ENCODE peak calls at places on chromosomes 2 and 18, in seven cellular contexts. O, I, Q, P, G, S and B are unnamed samples.

GRCh38 chr2:81324046-81324445 is 1019.5 kb upstream of the LRRTM1 start:
- DNase-seq in P (peak), I (no peak), S (no peak), O (no peak), Q (peak), G (no peak), B (no peak)

GRCh38 chr2:222709191-222709891 is 37.9 kb downstream of the MOGAT1 start:
- DNase-seq in Q (peak), S (no peak), P (no peak), O (no peak), G (no peak), I (peak), B (peak)

GRCh38 chr2:3493610-3493997 is 25.7 kb downstream of the ADI1 start:
- DNase-seq in S (peak), O (no peak), Q (peak), G (no peak), I (no peak), P (no peak), B (no peak)

GRCh38 chr18:73551211-73551610 is 596.4 kb downstream of the FBXO15 start:
- DNase-seq in Q (no peak), P (no peak), O (no peak), I (no peak), S (no peak), G (no peak), B (no peak)

GRCh38 chr2:224966663-224967062 is 75.6 kb downstream of the DOCK10 start:
- DNase-seq in I (no peak), Q (no peak), S (no peak), G (no peak), P (no peak), O (no peak), B (no peak)

GRCh38 chr2:39379643-39380524 is 57.2 kb downstream of the MAP4K3 start:
- DNase-seq in O (no peak), I (no peak), S (no peak), P (peak), Q (no peak), G (peak), B (no peak)

GRCh38 chr2:234544659-234545611 is 48.1 kb upstream of the ARL4C start:
- DNase-seq in G (no peak), I (peak), Q (peak), O (peak), P (peak), S (peak), B (peak)

GRCh38 chr2:36355157-36355889 is at the start of gene CRIM1:
- DNase-seq in G (no peak), I (peak), O (peak), S (peak), Q (peak), P (no peak), B (no peak)

GRCh38 chr18:24786027-24786426 is 325.6 kb downstream of the HRH4 start:
- DNase-seq in I (no peak), S (no peak), Q (no peak), O (no peak), G (no peak), P (no peak), B (no peak)

GRCh38 chr2:9824956-9825720 is 18.1 kb upstream of the TAF1B start:
- DNase-seq in Q (no peak), O (no peak), P (no peak), G (no peak), S (no peak), I (no peak), B (no peak)

GRCh38 chr2:174585111-174585510 is 12.5 kb downstream of the WIPF1 start:
- DNase-seq in P (no peak), I (no peak), S (no peak), Q (no peak), G (no peak), O (no peak), B (no peak)

GRCh38 chr2:7572460-7572859 is 655.2 kb downstream of the RNF144A start:
- DNase-seq in G (no peak), P (no peak), O (no peak), Q (no peak), S (no peak), I (peak), B (no peak)

GRCh38 chr2:192719630-192720029 is 524.9 kb upstream of the TMEFF2 start:
- DNase-seq in I (no peak), O (no peak), S (no peak), P (no peak), G (no peak), Q (no peak), B (no peak)

GRCh38 chr2:75090770-75091515 is 108.4 kb downstream of the TACR1 start:
- DNase-seq in Q (no peak), I (no peak), P (no peak), O (no peak), G (no peak), S (no peak), B (no peak)

GRCh38 chr2:191607101-191607500 is 70.8 kb upstream of the NABP1 start:
- DNase-seq in Q (no peak), I (no peak), S (no peak), P (peak), O (no peak), G (no peak), B (no peak)

GRCh38 chr2:98175811-98176210 is 88.8 kb downstream of the VWA3B start:
- DNase-seq in I (peak), S (no peak), P (no peak), Q (peak), G (no peak), O (no peak), B (peak)

GRCh38 chr18:36711813-36712444 is 116.9 kb downstream of the TPGS2 start:
- DNase-seq in O (no peak), P (no peak), G (no peak), I (no peak), S (no peak), Q (no peak), B (no peak)